ENCODE peak calls at places on chromosomes 3 and 15, in four cellular contexts. Y, Z, W and K are unnamed samples.

GRCh38 chr3:127780536-127781400 is 41.5 kb downstream of the MGLL start:
- DNase-seq in W (no peak), Z (no peak), Y (no peak), K (no peak)

GRCh38 chr15:89024418-89024817 is 63.8 kb upstream of the ABHD2 start:
- DNase-seq in W (no peak), Z (no peak), Y (no peak), K (no peak)

GRCh38 chr3:128484404-128485282 is 8.4 kb downstream of the GATA2 start:
- DNase-seq in Y (no peak), W (no peak), Z (no peak), K (no peak)

GRCh38 chr3:46947981-46948791 is 28.4 kb downstream of the CCDC12 start:
- DNase-seq in Z (peak; percentile 28), Y (peak; percentile 42), W (peak; percentile 91), K (peak; percentile 70)

GRCh38 chr3:187739125-187739560 is 6.1 kb downstream of the BCL6 start:
- DNase-seq in Z (no peak), W (no peak), Y (no peak), K (no peak)

GRCh38 chr3:197367081-197367780 is 68.8 kb upstream of the DLG1 start:
- DNase-seq in Y (no peak), W (peak; percentile 44), Z (peak; percentile 49), K (no peak)

GRCh38 chr3:23915537-23916108 is 1.2 kb downstream of the NKIRAS1 start:
- DNase-seq in Z (peak; percentile 56), Y (no peak), W (peak; percentile 47), K (no peak)

GRCh38 chr3:30786360-30786759 is 108.1 kb downstream of the GADL1 start:
- DNase-seq in Z (no peak), Y (no peak), W (no peak), K (no peak)

GRCh38 chr15:33068007-33068441 is 126.5 kb downstream of the FMN1 start:
- DNase-seq in Y (no peak), Z (peak; percentile 39), W (peak; percentile 28), K (no peak)

GRCh38 chr3:143037867-143038266 is 36.5 kb downstream of the U2SURP start:
- DNase-seq in Y (no peak), Z (no peak), W (no peak), K (no peak)

GRCh38 chr15:27082526-27082925 is 111.5 kb downstream of the GABRG3 start:
- DNase-seq in Z (no peak), W (no peak), Y (no peak), K (no peak)

GRCh38 chr3:101061312-101061711 is 68.1 kb upstream of the ABI3BP start:
- DNase-seq in Z (no peak), W (no peak), Y (no peak), K (no peak)

GRCh38 chr15:52071570-52071969 is 41.0 kb downstream of the BCL2L10 start:
- DNase-seq in Y (no peak), Z (no peak), W (peak; percentile 72), K (no peak)

GRCh38 chr3:52930748-52931147 is 33.4 kb upstream of the STIMATE start:
- DNase-seq in Y (no peak), W (no peak), Z (no peak), K (no peak)

GRCh38 chr3:119598410-119599098 is 869 bp downstream of the PLA1A start:
- DNase-seq in Y (no peak), Z (no peak), W (no peak), K (no peak)

GRCh38 chr15:75673426-75674247 is 25.9 kb downstream of the SNX33 start:
- DNase-seq in W (peak; percentile 77), Y (peak; percentile 91), Z (peak; percentile 68), K (no peak)

GRCh38 chr3:160564205-160564922 is 1.0 kb downstream of the KPNA4 start:
- DNase-seq in Z (peak; percentile 9), W (peak; percentile 39), Y (no peak), K (no peak)

GRCh38 chr3:43215684-43216336 is 70.5 kb upstream of the SNRK start:
- DNase-seq in Z (no peak), W (no peak), Y (no peak), K (peak; percentile 24)

GRCh38 chr15:76065267-76065666 is 5.5 kb downstream of the TMEM266 start:
- DNase-seq in W (no peak), Y (no peak), Z (no peak), K (no peak)

GRCh38 chr3:174532216-174532615 is 326.9 kb upstream of the NAALADL2 start:
- DNase-seq in W (no peak), Z (no peak), Y (no peak), K (no peak)

GRCh38 chr3:144265527-144266100 is 294.0 kb downstream of the DIPK2A start:
- DNase-seq in Z (peak; percentile 7), Y (no peak), W (no peak), K (no peak)

GRCh38 chr3:158165730-158166129 is 55.8 kb downstream of the RSRC1 start:
- DNase-seq in W (no peak), Y (no peak), Z (peak; percentile 15), K (no peak)

GRCh38 chr15:100665570-100665969 is 63.2 kb downstream of the ASB7 start:
- DNase-seq in Y (peak; percentile 29), Z (peak; percentile 67), W (no peak), K (no peak)

GRCh38 chr15:85024509-85025336 is 43.1 kb downstream of the PDE8A start:
- DNase-seq in Y (no peak), Z (peak; percentile 42), W (no peak), K (no peak)

GRCh38 chr15:36769110-36769509 is 189.7 kb downstream of the CDIN1 start:
- DNase-seq in Y (no peak), W (no peak), Z (peak; percentile 76), K (no peak)

GRCh38 chr15:84836859-84837258 is 19.7 kb downstream of the ALPK3 start:
- DNase-seq in Z (no peak), Y (no peak), W (no peak), K (no peak)

GRCh38 chr15:40096094-40096876 is 12.4 kb downstream of the BMF start:
- DNase-seq in W (no peak), Z (no peak), Y (peak; percentile 52), K (no peak)

GRCh38 chr15:98845138-98845884 is 162.3 kb downstream of the PGPEP1L start:
- DNase-seq in Z (no peak), Y (peak; percentile 40), W (no peak), K (no peak)

GRCh38 chr15:25803541-25803940 is 59.6 kb downstream of the ATP10A start:
- DNase-seq in W (no peak), Y (no peak), Z (no peak), K (no peak)

GRCh38 chr15:74406992-74407705 is 26.6 kb downstream of the SEMA7A start:
- DNase-seq in Y (peak; percentile 75), W (peak; percentile 60), Z (peak; percentile 78), K (no peak)

GRCh38 chr3:127784865-127785710 is 37.2 kb downstream of the MGLL start:
- DNase-seq in Z (no peak), W (no peak), Y (no peak), K (no peak)

GRCh38 chr3:121834079-121834730 is 655 bp downstream of the IQCB1 start:
- DNase-seq in Z (no peak), W (peak; percentile 27), Y (no peak), K (no peak)

GRCh38 chr3:49172616-49173041 is 1.2 kb downstream of the KLHDC8B start:
- DNase-seq in Z (no peak), W (no peak), Y (no peak), K (no peak)

GRCh38 chr3:69649713-69650419 is 89.4 kb upstream of the MITF start:
- DNase-seq in W (no peak), Z (peak; percentile 80), Y (no peak), K (no peak)

DNA sequence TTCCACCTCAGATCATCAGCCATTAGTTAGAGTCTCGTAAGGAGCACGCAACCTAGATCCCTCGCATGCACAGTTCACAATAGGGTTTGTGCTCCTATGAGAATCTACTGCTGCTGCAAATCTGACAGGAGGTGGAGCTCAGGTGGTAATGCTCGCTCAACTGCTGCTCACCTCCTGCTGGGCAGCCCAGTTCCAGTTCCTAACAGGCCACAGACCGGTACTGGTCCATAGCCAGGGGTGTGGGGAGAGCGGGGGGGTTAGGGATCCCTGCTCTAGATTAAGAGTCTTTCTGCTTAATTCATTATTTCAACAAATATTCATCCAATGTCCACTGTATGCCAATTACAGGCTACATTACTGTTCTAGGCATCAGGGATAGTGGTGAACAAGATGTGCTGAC is 170.4 kb upstream of the KBTBD8 start:
- DNase-seq in Z (no peak), W (no peak), Y (no peak), K (no peak)
- H3K36me3 ChIP-seq in Z (no peaks in the 10 kb centered on the region), W (no peaks in the 10 kb centered on the region), Y (no peaks in the 10 kb centered on the region), K (no peaks in the 10 kb centered on the region)

GRCh38 chr3:16511561-16512434 is 1.7 kb downstream of the RFTN1 start:
- DNase-seq in Y (peak; percentile 63), Z (peak; percentile 91), W (no peak), K (peak; percentile 88)

GRCh38 chr3:16512435-16513140 is 911 bp downstream of the RFTN1 start:
- DNase-seq in W (peak; percentile 17), Y (peak; percentile 42), Z (no peak), K (peak; percentile 67)

GRCh38 chr3:16508591-16508995 is 4.9 kb downstream of the RFTN1 start:
- DNase-seq in Y (no peak), W (no peak), Z (peak; percentile 41), K (no peak)

GRCh38 chr3:16509721-16510619 is 3.5 kb downstream of the RFTN1 start:
- DNase-seq in W (no peak), Z (no peak), Y (no peak), K (no peak)

GRCh38 chr3:16510620-16511319 is 2.7 kb downstream of the RFTN1 start:
- DNase-seq in W (no peak), Z (no peak), Y (no peak), K (no peak)
- H3K4me3 ChIP-seq in W (no peak overlapping the region), Z (no peak overlapping the region), Y (no peak overlapping the region), K (peak overlapping the region; percentile 89)

GRCh38 chr15:70083946-70084345 is 13.8 kb downstream of the TLE3 start:
- DNase-seq in Y (no peak), W (no peak), Z (no peak), K (no peak)
- H3K27ac ChIP-seq in Y (no peak overlapping the region), W (no peak overlapping the region), Z (no peak overlapping the region), K (no peak overlapping the region)

GRCh38 chr3:183532620-183533409 is 22.7 kb downstream of the KLHL6 start:
- DNase-seq in Z (no peak), W (peak; percentile 74), Y (no peak), K (no peak)
- H3K36me3 ChIP-seq in Z (no peaks in the 10 kb centered on the region), W (no peaks in the 10 kb centered on the region), Y (no peaks in the 10 kb centered on the region), K (peaks cover 20% of the 10 kb centered on the region)